ENCODE peak calls at places on chromosomes 2 and 18, in four cellular contexts. One of them, this sample, is unnamed.

GRCh38 chr2:13821255-13821880 is 811.1 kb upstream of the LRATD1 start:
- DNase-seq in vagina: no peak
- DNase-seq in nephron progenitor cell: no peak
- DNase-seq in AG04450: peak; percentile 24
- DNase-seq in this sample: no peak

GRCh38 chr2:8656160-8656641 is 25.7 kb upstream of the ID2 start:
- DNase-seq in vagina: no peak
- DNase-seq in nephron progenitor cell: no peak
- DNase-seq in AG04450: peak; percentile 67
- DNase-seq in this sample: no peak

GRCh38 chr2:25314514-25315315 is 27.0 kb downstream of the DNMT3A start:
- DNase-seq in vagina: no peak
- DNase-seq in nephron progenitor cell: peak; percentile 59
- DNase-seq in AG04450: no peak
- DNase-seq in this sample: no peak

GRCh38 chr2:71896385-71897144 is 251.1 kb downstream of the CYP26B1 start:
- DNase-seq in vagina: peak; percentile 87
- DNase-seq in nephron progenitor cell: no peak
- DNase-seq in AG04450: no peak
- DNase-seq in this sample: no peak

GRCh38 chr2:112121682-112122254 is 16.4 kb upstream of the FBLN7 start:
- DNase-seq in vagina: no peak
- DNase-seq in nephron progenitor cell: peak; percentile 23
- DNase-seq in AG04450: peak; percentile 18
- DNase-seq in this sample: peak; percentile 26

GRCh38 chr2:70685771-70686171 is 82.2 kb downstream of the ADD2 start:
- DNase-seq in vagina: peak; percentile 64
- DNase-seq in nephron progenitor cell: no peak
- DNase-seq in AG04450: no peak
- DNase-seq in this sample: no peak

GRCh38 chr2:221896505-221897151 is 324.5 kb upstream of the EPHA4 start:
- DNase-seq in vagina: no peak
- DNase-seq in nephron progenitor cell: no peak
- DNase-seq in AG04450: no peak
- DNase-seq in this sample: no peak

GRCh38 chr2:236434593-236434992 is 135.0 kb upstream of the ACKR3 start:
- DNase-seq in vagina: no peak
- DNase-seq in nephron progenitor cell: no peak
- DNase-seq in AG04450: no peak
- DNase-seq in this sample: no peak

GRCh38 chr18:35464731-35465728 is 32.7 kb downstream of the INO80C start:
- DNase-seq in vagina: no peak
- DNase-seq in nephron progenitor cell: no peak
- DNase-seq in AG04450: no peak
- DNase-seq in this sample: no peak

GRCh38 chr2:54331095-54331835 is 75.2 kb upstream of the TSPYL6 start:
- DNase-seq in vagina: no peak
- DNase-seq in nephron progenitor cell: no peak
- DNase-seq in AG04450: no peak
- DNase-seq in this sample: no peak

GRCh38 chr2:237432484-237433092 is 18.6 kb upstream of the COL6A3 start:
- DNase-seq in vagina: no peak
- DNase-seq in nephron progenitor cell: no peak
- DNase-seq in AG04450: no peak
- DNase-seq in this sample: no peak

GRCh38 chr2:162233197-162233596 is 10.0 kb downstream of the FAP start:
- DNase-seq in vagina: no peak
- DNase-seq in nephron progenitor cell: no peak
- DNase-seq in AG04450: no peak
- DNase-seq in this sample: no peak

GRCh38 chr2:162989507-162989906 is 150.9 kb upstream of the KCNH7 start:
- DNase-seq in vagina: no peak
- DNase-seq in nephron progenitor cell: no peak
- DNase-seq in AG04450: no peak
- DNase-seq in this sample: no peak

GRCh38 chr2:216115224-216115582 is 6.1 kb downstream of the XRCC5 start:
- DNase-seq in vagina: no peak
- DNase-seq in nephron progenitor cell: peak; percentile 14
- DNase-seq in AG04450: no peak
- DNase-seq in this sample: peak; percentile 22

GRCh38 chr2:112482309-112483046 is 522 bp downstream of the TTL start:
- DNase-seq in vagina: no peak
- DNase-seq in nephron progenitor cell: peak; percentile 63
- DNase-seq in AG04450: no peak
- DNase-seq in this sample: peak; percentile 39

GRCh38 chr2:74819702-74820101 is 14.2 kb upstream of the HK2 start:
- DNase-seq in vagina: no peak
- DNase-seq in nephron progenitor cell: no peak
- DNase-seq in AG04450: no peak
- DNase-seq in this sample: no peak

GRCh38 chr2:232876978-232877441 is 6.9 kb downstream of the SNORC start:
- DNase-seq in vagina: no peak
- DNase-seq in nephron progenitor cell: no peak
- DNase-seq in AG04450: no peak
- DNase-seq in this sample: no peak

GRCh38 chr2:31324000-31324633 is 90.2 kb downstream of the EHD3 start:
- DNase-seq in vagina: no peak
- DNase-seq in nephron progenitor cell: no peak
- DNase-seq in AG04450: no peak
- DNase-seq in this sample: no peak

GRCh38 chr2:206831442-206831995 is 66.1 kb downstream of the FASTKD2 start:
- DNase-seq in vagina: no peak
- DNase-seq in nephron progenitor cell: no peak
- DNase-seq in AG04450: no peak
- DNase-seq in this sample: no peak

GRCh38 chr18:2955966-2956521 is 56.9 kb downstream of the LPIN2 start:
- DNase-seq in vagina: no peak
- DNase-seq in nephron progenitor cell: no peak
- DNase-seq in AG04450: no peak
- DNase-seq in this sample: no peak

GRCh38 chr18:9065864-9066263 is 36.6 kb upstream of the NDUFV2 start:
- DNase-seq in vagina: no peak
- DNase-seq in nephron progenitor cell: no peak
- DNase-seq in AG04450: no peak
- DNase-seq in this sample: no peak

GRCh38 chr2:201656102-201656501 is 12.8 kb upstream of the TMEM237 start:
- DNase-seq in vagina: no peak
- DNase-seq in nephron progenitor cell: no peak
- DNase-seq in AG04450: no peak
- DNase-seq in this sample: no peak

GRCh38 chr2:196613302-196613701 is 26.2 kb upstream of the CCDC150 start:
- DNase-seq in vagina: no peak
- DNase-seq in nephron progenitor cell: no peak
- DNase-seq in AG04450: no peak
- DNase-seq in this sample: no peak
- TF ChIP-seq CTCF in vagina: no peak
- TF ChIP-seq CTCF in nephron progenitor cell: no peak
- TF ChIP-seq CTCF in AG04450: peak; percentile 5
- TF ChIP-seq CTCF in this sample: peak; percentile 47

DNA sequence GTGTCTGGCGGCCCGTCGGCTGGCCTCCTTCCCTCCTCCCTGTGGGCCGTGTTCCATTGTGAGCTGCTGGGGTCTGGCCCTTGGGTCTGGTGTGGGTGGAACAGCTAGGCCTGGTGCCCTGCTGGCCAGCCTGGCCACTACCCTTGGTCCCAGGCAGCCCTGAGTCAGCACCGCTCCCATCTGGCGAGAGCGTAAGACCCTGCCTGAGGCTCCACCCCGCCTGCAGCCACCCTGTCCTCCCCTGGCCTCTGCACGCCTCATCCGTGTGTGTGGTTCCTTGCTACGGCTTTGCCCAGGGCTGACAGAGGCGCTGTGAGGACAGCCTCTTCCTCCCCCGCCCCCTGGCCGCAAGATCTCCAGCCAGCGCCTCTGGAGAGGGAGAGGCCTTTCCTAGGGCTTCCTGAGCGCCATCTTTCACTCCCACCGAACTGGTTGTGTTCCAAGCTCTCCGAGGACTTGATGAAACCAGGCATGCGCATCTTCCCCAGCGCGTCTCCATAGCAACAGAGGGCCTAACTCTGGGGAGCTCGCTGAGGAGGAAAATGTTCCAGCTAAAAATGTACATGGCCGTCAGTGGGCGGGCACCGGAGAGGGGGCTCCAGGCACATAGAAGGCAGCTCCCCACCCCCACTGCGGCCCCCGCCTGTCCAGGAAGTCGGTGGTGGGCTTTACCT is 83.0 kb downstream of the STPG4 start:
- DNase-seq in vagina: no peak
- DNase-seq in nephron progenitor cell: peak; percentile 44
- DNase-seq in AG04450: no peak
- DNase-seq in this sample: no peak
- TF ChIP-seq CTCF in vagina: no peak
- TF ChIP-seq CTCF in nephron progenitor cell: no peak
- TF ChIP-seq CTCF in AG04450: peak; percentile 25
- TF ChIP-seq CTCF in this sample: no peak

GRCh38 chr2:3211256-3211970 is 166.2 kb downstream of the EIPR1 start:
- DNase-seq in vagina: no peak
- DNase-seq in nephron progenitor cell: no peak
- DNase-seq in AG04450: no peak
- DNase-seq in this sample: no peak

GRCh38 chr2:3209258-3209657 is 168.4 kb downstream of the EIPR1 start:
- DNase-seq in vagina: no peak
- DNase-seq in nephron progenitor cell: no peak
- DNase-seq in AG04450: no peak
- DNase-seq in this sample: no peak

GRCh38 chr2:3211971-3212362 is 165.7 kb downstream of the EIPR1 start:
- DNase-seq in vagina: no peak
- DNase-seq in nephron progenitor cell: no peak
- DNase-seq in AG04450: no peak
- DNase-seq in this sample: no peak

GRCh38 chr2:3208591-3208990 is 169.0 kb downstream of the EIPR1 start:
- DNase-seq in vagina: no peak
- DNase-seq in nephron progenitor cell: no peak
- DNase-seq in AG04450: no peak
- DNase-seq in this sample: no peak

GRCh38 chr2:3210257-3210656 is 167.4 kb downstream of the EIPR1 start:
- DNase-seq in vagina: no peak
- DNase-seq in nephron progenitor cell: no peak
- DNase-seq in AG04450: no peak
- DNase-seq in this sample: no peak
- TF ChIP-seq CTCF in vagina: no peak
- TF ChIP-seq CTCF in nephron progenitor cell: no peak
- TF ChIP-seq CTCF in AG04450: no peak
- TF ChIP-seq CTCF in this sample: no peak

GRCh38 chr2:135424849-135425248 is 106.2 kb downstream of the ZRANB3 start:
- DNase-seq in vagina: no peak
- DNase-seq in nephron progenitor cell: no peak
- DNase-seq in AG04450: no peak
- DNase-seq in this sample: no peak
- TF ChIP-seq CTCF in vagina: no peak
- TF ChIP-seq CTCF in nephron progenitor cell: no peak
- TF ChIP-seq CTCF in AG04450: peak; percentile 22
- TF ChIP-seq CTCF in this sample: no peak

GRCh38 chr2:36322108-36322507 is 33.5 kb upstream of the CRIM1 start:
- DNase-seq in vagina: no peak
- DNase-seq in nephron progenitor cell: no peak
- DNase-seq in AG04450: no peak
- DNase-seq in this sample: no peak
- TF ChIP-seq CTCF in vagina: no peak
- TF ChIP-seq CTCF in nephron progenitor cell: peak; percentile 43
- TF ChIP-seq CTCF in AG04450: peak; percentile 76
- TF ChIP-seq CTCF in this sample: peak; percentile 51

This sample was measured in neural crest cell.